ENCODE peak calls at places on chromosomes 6 and 20, in four cellular contexts. F is heart left ventricle; K is fibroblast of lung; E is effector memory CD4-positive, alpha-beta T cell. G is an unnamed sample.

GRCh38 chr20:32205502-32206382 is 1.8 kb downstream of the PLAGL2 start:
- DNase-seq in F (no peak), K (peak), E (no peak), G (no peak)

GRCh38 chr20:38146628-38147027 is 18.4 kb downstream of the TGM2 start:
- DNase-seq in F (no peak), K (no peak), E (no peak), G (no peak)

GRCh38 chr6:8574749-8575468 is 139.6 kb upstream of the SLC35B3 start:
- DNase-seq in F (no peak), K (no peak), E (no peak), G (no peak)

GRCh38 chr6:131937703-131938631 is 13.2 kb downstream of the CCN2 start:
- DNase-seq in F (no peak), K (peak), E (no peak), G (no peak)

GRCh38 chr6:27250955-27251671 is 3.6 kb downstream of the PRSS16 start:
- DNase-seq in F (no peak), K (no peak), E (peak), G (peak)

GRCh38 chr6:39791850-39792500 is at the start of gene DAAM2:
- DNase-seq in F (peak), K (peak), E (no peak), G (no peak)

GRCh38 chr6:82248233-82248735 is 740 bp upstream of the IBTK start:
- DNase-seq in F (no peak), K (peak), E (no peak), G (peak)

GRCh38 chr6:28910901-28911680 is 12.7 kb downstream of the TRIM27 start:
- DNase-seq in F (no peak), K (no peak), E (no peak), G (no peak)

GRCh38 chr20:6055161-6055783 is 1.4 kb upstream of the LRRN4 start:
- DNase-seq in F (no peak), K (no peak), E (no peak), G (no peak)

GRCh38 chr6:73722318-73723060 is 26.5 kb downstream of the CD109 start:
- DNase-seq in F (no peak), K (peak), E (no peak), G (no peak)

GRCh38 chr6:152391179-152391880 is 245.8 kb downstream of the SYNE1 start:
- DNase-seq in F (no peak), K (no peak), E (no peak), G (no peak)

GRCh38 chr6:46290435-46290834 is 119.7 kb upstream of the ENPP5 start:
- DNase-seq in F (no peak), K (peak), E (no peak), G (no peak)

GRCh38 chr6:105781248-105781647 is 304.9 kb upstream of the PRDM1 start:
- DNase-seq in F (no peak), K (no peak), E (no peak), G (no peak)
- H3K4me3 ChIP-seq in F (no peak), K (no peak), E (no peak), G (no peak)

GRCh38 chr6:6683964-6684363 is 95.4 kb downstream of the LY86 start:
- DNase-seq in F (no peak), K (no peak), E (no peak), G (no peak)

GRCh38 chr6:6686176-6686575 is 97.7 kb downstream of the LY86 start:
- DNase-seq in F (no peak), K (no peak), E (no peak), G (no peak)

GRCh38 chr6:6685249-6685667 is 96.7 kb downstream of the LY86 start:
- DNase-seq in F (no peak), K (no peak), E (no peak), G (no peak)

GRCh38 chr6:6682225-6682624 is 93.7 kb downstream of the LY86 start:
- DNase-seq in F (no peak), K (no peak), E (no peak), G (no peak)

DNA sequence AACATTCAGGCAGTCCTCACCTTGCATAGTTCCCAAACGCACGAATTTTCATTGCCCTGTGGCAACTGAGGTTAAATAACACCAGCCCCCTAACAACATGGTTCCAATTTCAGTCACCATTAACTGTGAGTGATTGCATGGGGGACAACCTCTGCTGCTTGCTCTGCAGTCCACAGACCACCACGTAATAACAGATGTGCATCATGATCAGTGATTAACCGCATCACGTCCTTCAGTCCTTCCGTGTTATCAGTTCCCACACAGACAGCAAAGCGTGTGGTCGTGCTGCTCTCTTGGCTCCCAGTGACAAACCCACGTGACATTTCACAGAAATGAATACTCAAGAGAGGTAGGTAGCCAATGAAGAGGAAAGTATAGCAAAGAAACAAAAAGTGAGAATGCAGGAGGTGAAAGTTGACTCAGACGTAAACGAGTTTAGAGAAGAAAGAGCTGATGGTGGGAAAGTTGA is 95.9 kb downstream of the LY86 start:
- DNase-seq in F (no peak), K (no peak), E (no peak), G (no peak)
- H3K4me3 ChIP-seq in F (no peak), K (no peak), E (no peak), G (no peak)

DNA sequence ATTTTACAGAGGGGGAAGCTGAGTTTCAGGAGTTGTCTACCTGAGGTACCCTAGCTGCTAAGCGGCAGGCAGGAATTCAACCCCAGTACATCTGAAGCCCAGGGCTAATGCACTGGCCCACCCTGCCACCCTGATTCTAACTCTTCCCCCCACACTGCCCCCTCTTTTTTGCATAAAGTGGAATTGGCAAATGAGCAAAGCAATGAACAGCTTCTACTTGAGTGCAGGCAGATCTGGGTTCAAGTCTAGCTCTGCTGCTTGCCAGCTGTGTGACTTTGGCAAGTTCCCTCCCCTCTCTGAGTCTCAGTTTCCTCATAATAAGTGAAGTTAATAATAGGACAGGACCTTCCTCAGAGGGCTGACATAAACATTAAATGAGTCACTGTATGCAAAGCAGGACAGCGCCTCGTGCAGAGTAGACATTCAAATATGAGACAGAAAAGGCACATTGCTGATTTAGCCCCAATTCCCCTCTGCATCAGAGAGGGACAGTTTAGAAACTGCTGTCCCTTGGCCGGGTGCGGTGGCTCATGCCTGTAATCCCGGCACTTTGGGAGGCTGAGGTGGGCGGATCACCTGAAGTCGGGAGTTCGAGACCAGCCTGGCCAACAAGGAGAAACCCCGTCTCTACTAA is 4.7 kb downstream of the ADA start:
- DNase-seq in F (no peak), K (peak), E (no peak), G (peak)
- H3K4me3 ChIP-seq in F (no peak), K (no peak), E (peak), G (peak)

DNA sequence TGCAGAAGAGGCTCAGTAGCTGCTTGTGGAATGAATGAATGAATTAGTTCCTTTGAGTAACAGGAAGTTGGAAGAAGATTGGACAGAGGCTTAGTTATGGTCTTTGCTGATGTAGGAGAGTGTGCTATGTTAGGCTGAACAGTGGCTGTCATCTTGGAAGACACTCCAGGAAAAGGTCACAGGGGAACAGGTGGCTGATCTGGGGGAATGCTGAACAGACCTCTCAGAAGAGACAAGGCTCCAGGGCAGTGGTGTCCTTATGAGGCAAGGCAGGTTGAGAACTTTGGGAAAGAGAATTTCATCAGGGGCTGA is 62.3 kb downstream of the UTRN start:
- DNase-seq in F (no peak), K (no peak), E (no peak), G (no peak)
- H3K4me3 ChIP-seq in F (no peak), K (no peak), E (no peak), G (no peak)